ENCODE peak calls at places on chromosomes 4 and X, in four cellular contexts. P is cardiac muscle cell, S is body of pancreas, V is heart right ventricle. T is an unnamed sample.

GRCh38 chrX:15401373-15401772 is 17.2 kb upstream of the VEGFD start:
- DNase-seq in P (no peak), S (no peak), V (no peak), T (no peak)

GRCh38 chr4:148776944-148777343 is 334.7 kb upstream of the NR3C2 start:
- DNase-seq in P (no peak), S (no peak), V (no peak), T (no peak)

GRCh38 chrX:55201930-55202579 is 18.1 kb upstream of the PAGE5 start:
- DNase-seq in P (peak; percentile 56), S (no peak), V (no peak), T (no peak)

GRCh38 chr4:110128092-110128989 is 70.1 kb downstream of the ELOVL6 start:
- DNase-seq in P (no peak), S (no peak), V (no peak), T (no peak)

GRCh38 chr4:1862055-1862911 is 6.3 kb upstream of the LETM1 start:
- DNase-seq in P (no peak), S (no peak), V (no peak), T (peak; percentile 67)

GRCh38 chrX:10749113-10749512 is 128.7 kb upstream of the MID1 start:
- DNase-seq in P (no peak), S (no peak), V (no peak), T (no peak)

GRCh38 chr4:38002451-38003071 is 42.4 kb downstream of the PTTG2 start:
- DNase-seq in P (no peak), S (no peak), V (no peak), T (no peak)

GRCh38 chr4:152016325-152016665 is 255.5 kb upstream of the GATB start:
- DNase-seq in P (no peak), S (no peak), V (no peak), T (no peak)

GRCh38 chrX:147912093-147912801 is 528 bp downstream of the FMR1 start:
- DNase-seq in P (peak; percentile 42), S (peak; percentile 35), V (no peak), T (peak; percentile 68)

GRCh38 chr4:127506283-127506682 is 126.5 kb upstream of the INTU start:
- DNase-seq in P (no peak), S (no peak), V (peak; percentile 19), T (no peak)

GRCh38 chr4:175339100-175339707 is 421.0 kb downstream of the ADAM29 start:
- DNase-seq in P (no peak), S (no peak), V (no peak), T (no peak)

GRCh38 chr4:28557755-28558154 is 1697.1 kb downstream of the STIM2 start:
- DNase-seq in P (peak; percentile 11), S (no peak), V (no peak), T (no peak)

GRCh38 chr4:1515763-1516162 is 109.5 kb upstream of the NKX1-1 start:
- DNase-seq in P (no peak), S (no peak), V (peak; percentile 3), T (no peak)

GRCh38 chrX:44675364-44676024 is 132.8 kb upstream of the FUNDC1 start:
- DNase-seq in P (peak; percentile 92), S (peak; percentile 41), V (peak; percentile 26), T (peak; percentile 38)

GRCh38 chr4:31349907-31350306 is 629.7 kb downstream of the PCDH7 start:
- DNase-seq in P (no peak), S (no peak), V (no peak), T (no peak)

GRCh38 chr4:24664956-24665355 is 80.6 kb upstream of the DHX15 start:
- DNase-seq in P (peak; percentile 95), S (no peak), V (no peak), T (peak; percentile 10)

GRCh38 chrX:112830540-112830939 is 10.1 kb downstream of the AMOT start:
- DNase-seq in P (no peak), S (no peak), V (no peak), T (no peak)

GRCh38 chr4:52142816-52143215 is 91.7 kb downstream of the SPATA18 start:
- DNase-seq in P (no peak), S (no peak), V (no peak), T (no peak)

GRCh38 chr4:57910151-57910550 is 800.0 kb upstream of the IGFBP7 start:
- DNase-seq in P (no peak), S (no peak), V (no peak), T (no peak)

GRCh38 chrX:17417411-17417810 is 42.4 kb downstream of the NHS start:
- DNase-seq in P (no peak), S (no peak), V (no peak), T (no peak)

DNA sequence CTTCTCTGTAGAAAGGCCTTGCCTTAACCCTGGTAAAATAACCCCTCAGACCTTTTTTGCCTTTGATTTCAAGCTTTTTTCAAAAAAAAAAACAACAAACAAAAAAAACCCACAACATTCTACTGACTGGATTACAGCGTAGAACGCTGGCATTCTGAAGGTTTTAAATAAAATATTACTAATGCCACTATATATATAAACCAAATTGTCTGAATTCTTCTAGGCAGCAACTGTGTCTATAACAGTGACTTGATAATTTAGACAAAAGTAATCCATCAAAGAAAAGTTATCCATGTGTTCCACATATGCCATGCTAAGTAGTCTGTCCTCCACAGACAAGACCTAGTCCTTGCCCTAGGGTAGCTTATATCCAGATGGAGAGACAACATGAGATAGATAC is 33.6 kb upstream of the CXCL8 start:
- DNase-seq in P (no peak), S (no peak), V (no peak), T (no peak)
- H3K4me1 ChIP-seq in P (no peaks in the 10 kb centered on the region), S (peaks cover 30% of the 10 kb centered on the region), V (no peaks in the 10 kb centered on the region), T (no peaks in the 10 kb centered on the region)

DNA sequence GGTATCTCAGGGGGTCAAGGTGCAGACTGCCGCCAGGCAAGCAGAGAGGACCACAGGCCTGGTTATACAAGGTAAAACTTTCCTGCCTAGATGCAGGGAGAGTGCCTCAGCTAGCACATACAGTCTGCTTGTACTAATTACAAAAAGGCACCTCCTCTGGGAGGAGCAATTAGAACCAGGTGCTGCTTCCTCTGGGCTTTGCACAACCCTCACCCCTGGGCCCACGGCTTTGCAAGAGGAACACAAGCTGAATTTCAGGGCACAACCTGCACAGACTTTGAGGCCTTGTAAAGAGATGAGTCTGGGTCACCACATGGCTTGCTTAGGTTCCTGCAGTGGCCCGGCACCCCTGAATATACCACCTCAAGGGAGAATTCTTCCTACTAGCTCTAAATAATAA is 9.2 kb upstream of the CITED1 start:
- DNase-seq in P (no peak), S (no peak), V (no peak), T (no peak)
- H3K27ac ChIP-seq in P (no peak overlapping the region), S (no peak overlapping the region), V (no peak overlapping the region), T (no peak overlapping the region)

GRCh38 chr4:8224596-8225289 is 25.7 kb downstream of the SH3TC1 start:
- DNase-seq in P (no peak), S (no peak), V (peak; percentile 6), T (no peak)
- H3K4me1 ChIP-seq in P (peaks cover 10% of the 10 kb centered on the region), S (peaks cover 26% of the 10 kb centered on the region), V (peaks cover 4% of the 10 kb centered on the region), T (peaks cover 13% of the 10 kb centered on the region)

GRCh38 chr4:118849867-118850812 is 14.2 kb upstream of the SEC24D start:
- DNase-seq in P (peak; percentile 35), S (no peak), V (no peak), T (peak; percentile 75)
- H3K27ac ChIP-seq in P (no peak overlapping the region), S (peak overlapping the region; percentile 48), V (no peak overlapping the region), T (no peak overlapping the region)

DNA sequence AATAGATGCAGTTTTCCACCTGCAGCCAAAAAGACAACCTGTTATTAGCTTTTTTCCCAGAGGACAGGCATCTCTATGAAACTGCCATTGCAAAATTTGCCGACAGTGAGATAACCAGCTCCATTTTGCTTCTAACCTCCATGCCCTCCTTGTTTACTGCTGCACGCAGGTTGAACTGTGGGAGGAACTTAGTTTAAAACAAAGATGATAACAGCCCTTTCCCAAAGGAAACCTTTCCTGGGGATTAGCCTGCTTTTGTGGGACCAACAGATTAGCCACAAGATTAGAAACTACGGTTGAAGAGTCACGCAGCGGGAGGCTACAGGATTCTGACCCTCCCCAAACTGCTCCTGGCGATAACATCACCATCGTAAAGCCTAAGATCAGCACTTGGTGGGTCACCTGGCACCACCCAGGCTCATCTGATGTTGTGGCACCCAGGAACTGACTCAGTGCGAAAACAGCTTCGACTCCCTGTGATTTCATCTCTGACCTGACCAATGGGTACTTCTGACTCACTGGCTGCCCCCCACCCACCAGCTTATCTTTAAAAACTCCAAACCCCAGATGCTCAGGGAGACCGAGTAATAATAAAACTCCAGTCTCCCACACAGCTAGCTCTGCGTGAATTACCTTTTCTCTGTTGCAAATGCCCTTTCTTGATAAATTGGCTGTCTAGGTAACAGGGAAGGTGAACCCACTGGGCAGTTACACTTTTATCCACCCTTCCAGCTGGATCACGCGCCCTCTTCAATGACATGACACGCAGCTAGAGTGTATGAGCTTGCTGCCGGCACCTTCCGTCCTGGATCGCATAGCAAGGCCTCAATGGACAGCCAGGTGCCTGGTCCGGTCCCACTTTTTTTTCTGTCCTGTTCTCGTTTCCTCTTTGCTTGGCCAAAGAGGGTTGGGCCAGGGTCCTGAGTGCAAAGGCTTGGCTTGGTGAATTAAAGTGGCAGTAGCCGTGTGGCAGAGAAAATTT is 27.2 kb downstream of the NOP14 start:
- DNase-seq in P (peak; percentile 33), S (no peak), V (no peak), T (peak; percentile 42)
- H3K4me1 ChIP-seq in P (peaks cover 5% of the 10 kb centered on the region), S (peaks cover 48% of the 10 kb centered on the region), V (peaks cover 7% of the 10 kb centered on the region), T (peaks cover 18% of the 10 kb centered on the region)